ENCODE peak calls at places on chromosomes 7 and 10, in five cellular contexts. C is mesenchymal stem cell, O is neuronal stem cell, M is H9, S is trophoblast cell. T is an unnamed sample.

GRCh38 chr7:22578048-22578770 is 78.2 kb upstream of the STEAP1B start:
- DNase-seq in O (no peak), C (peak), S (peak), M (no peak), T (no peak)

GRCh38 chr7:83119002-83119358 is 43.7 kb downstream of the PCLO start:
- DNase-seq in S (no peak), M (no peak), C (peak), O (no peak), T (no peak)

GRCh38 chr10:13690281-13690825 is 103.6 kb downstream of the PRPF18 start:
- DNase-seq in M (no peak), C (no peak), O (no peak), S (no peak), T (no peak)

GRCh38 chr7:84705701-84706100 is 481.2 kb downstream of the SEMA3D start:
- DNase-seq in C (no peak), O (no peak), S (no peak), M (no peak), T (no peak)

GRCh38 chr7:32476816-32477648 is 13.1 kb downstream of the LSM5 start:
- DNase-seq in C (no peak), M (no peak), S (peak), O (no peak), T (no peak)

GRCh38 chr7:141276031-141276430 is 202.2 kb downstream of the TMEM178B start:
- DNase-seq in C (no peak), O (no peak), S (no peak), M (no peak), T (no peak)

GRCh38 chr10:108453166-108453565 is 1288.7 kb upstream of the SORCS1 start:
- DNase-seq in M (no peak), S (no peak), O (no peak), C (no peak), T (no peak)

GRCh38 chr10:121165276-121165675 is 314.1 kb downstream of the WDR11 start:
- DNase-seq in M (no peak), S (no peak), C (peak), O (no peak), T (no peak)

GRCh38 chr7:30930621-30931020 is 19.0 kb downstream of the AQP1 start:
- DNase-seq in C (no peak), O (no peak), S (peak), M (no peak), T (no peak)

GRCh38 chr10:86979977-86980448 is 11.7 kb downstream of the ADIRF start:
- DNase-seq in M (no peak), O (no peak), S (no peak), C (peak), T (no peak)
- H3K27ac ChIP-seq in M (no peak), O (no peak), S (no peak), C (no peak), T (no peak)

GRCh38 chr10:96642530-96642929 is 55.7 kb upstream of the TM9SF3 start:
- DNase-seq in C (no peak), S (no peak), O (no peak), M (no peak), T (no peak)
- H2BK12ac ChIP-seq in C (no peak), S (no peak), O (no peak), M (no peak), T (no peak)

GRCh38 chr7:37945336-37945735 is 24.9 kb downstream of the EPDR1 start:
- DNase-seq in C (peak), M (no peak), O (no peak), S (peak), T (no peak)

GRCh38 chr7:37944737-37945054 is 24.3 kb downstream of the EPDR1 start:
- DNase-seq in O (no peak), C (no peak), S (no peak), M (no peak), T (no peak)

GRCh38 chr7:37942934-37943610 is 22.6 kb downstream of the EPDR1 start:
- DNase-seq in S (no peak), M (peak), C (peak), O (peak), T (no peak)

GRCh38 chr7:37947138-37947839 is 26.8 kb downstream of the EPDR1 start:
- DNase-seq in C (no peak), S (no peak), O (no peak), M (no peak), T (no peak)

DNA sequence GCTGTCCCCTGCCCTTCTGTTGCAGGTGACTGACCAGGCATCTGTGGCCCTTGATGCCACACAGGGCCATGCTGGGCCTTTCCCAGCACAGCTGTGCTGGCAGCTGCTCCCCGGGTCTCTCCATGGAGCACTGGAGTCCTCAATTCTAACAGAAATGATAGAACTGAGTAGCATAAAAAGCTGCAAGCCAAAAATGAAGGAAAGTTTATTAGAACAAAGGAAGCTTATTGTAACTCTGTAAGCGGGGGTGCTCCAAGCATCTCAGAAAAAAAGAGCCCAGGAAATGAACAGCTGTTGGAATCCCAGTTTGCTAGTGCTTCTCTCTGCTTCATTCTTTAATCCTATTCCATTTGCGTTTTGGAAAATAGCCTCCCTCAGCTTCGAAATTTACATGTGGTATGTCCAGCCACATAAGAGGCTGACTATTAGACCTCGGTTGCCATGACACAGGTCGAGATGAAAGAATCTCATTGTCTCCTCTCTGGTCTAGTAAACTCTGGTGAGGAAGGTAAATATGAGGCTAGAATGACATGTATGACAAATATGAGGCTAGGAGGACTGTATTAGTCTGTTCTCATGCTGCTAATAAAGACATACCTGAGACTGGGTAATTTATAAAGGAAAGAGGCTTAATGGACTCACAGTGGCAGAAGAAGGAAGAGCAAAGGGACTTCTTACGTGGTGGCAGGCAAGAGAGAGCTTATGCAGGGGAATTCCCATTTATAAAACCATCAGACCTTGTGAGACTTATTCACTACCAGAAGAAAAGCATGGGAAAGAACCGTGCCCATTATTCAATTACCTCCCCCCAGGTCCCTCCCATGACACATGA is 23.7 kb downstream of the EPDR1 start:
- DNase-seq in C (no peak), S (peak), M (no peak), O (no peak), T (no peak)
- H3K27ac ChIP-seq in C (no peak), S (no peak), M (no peak), O (no peak), T (no peak)

GRCh38 chr10:11387044-11387443 is 224.4 kb downstream of the USP6NL start:
- DNase-seq in S (peak), C (no peak), O (no peak), M (no peak), T (no peak)

GRCh38 chr10:11392776-11393175 is 218.7 kb downstream of the USP6NL start:
- DNase-seq in S (no peak), C (no peak), O (no peak), M (no peak), T (no peak)

GRCh38 chr10:11386044-11386443 is 225.4 kb downstream of the USP6NL start:
- DNase-seq in S (no peak), M (no peak), C (no peak), O (no peak), T (no peak)

DNA sequence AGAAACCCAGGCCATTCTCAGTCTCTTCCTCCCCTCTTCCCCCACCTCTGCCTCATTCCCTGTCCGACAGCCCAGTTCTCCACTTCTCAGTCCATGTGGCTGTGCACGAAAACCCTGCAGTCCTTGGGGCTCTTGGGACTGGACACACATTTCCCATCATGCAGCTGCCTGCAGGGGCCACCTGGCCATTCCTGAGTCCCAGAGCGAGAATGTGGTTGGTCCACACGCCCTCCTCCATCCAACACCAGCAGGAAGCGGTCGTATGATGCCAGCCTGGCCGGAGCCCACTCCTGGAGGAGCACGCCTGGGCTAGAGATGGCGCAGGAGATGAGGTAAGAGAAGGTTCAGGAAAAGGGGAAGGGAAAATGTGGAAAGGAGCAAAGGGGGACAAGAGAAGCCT is 222.5 kb downstream of the USP6NL start:
- DNase-seq in C (no peak), M (no peak), O (no peak), S (no peak), T (no peak)
- H2BK12ac ChIP-seq in C (no peak), M (no peak), O (no peak), S (no peak), T (no peak)

DNA sequence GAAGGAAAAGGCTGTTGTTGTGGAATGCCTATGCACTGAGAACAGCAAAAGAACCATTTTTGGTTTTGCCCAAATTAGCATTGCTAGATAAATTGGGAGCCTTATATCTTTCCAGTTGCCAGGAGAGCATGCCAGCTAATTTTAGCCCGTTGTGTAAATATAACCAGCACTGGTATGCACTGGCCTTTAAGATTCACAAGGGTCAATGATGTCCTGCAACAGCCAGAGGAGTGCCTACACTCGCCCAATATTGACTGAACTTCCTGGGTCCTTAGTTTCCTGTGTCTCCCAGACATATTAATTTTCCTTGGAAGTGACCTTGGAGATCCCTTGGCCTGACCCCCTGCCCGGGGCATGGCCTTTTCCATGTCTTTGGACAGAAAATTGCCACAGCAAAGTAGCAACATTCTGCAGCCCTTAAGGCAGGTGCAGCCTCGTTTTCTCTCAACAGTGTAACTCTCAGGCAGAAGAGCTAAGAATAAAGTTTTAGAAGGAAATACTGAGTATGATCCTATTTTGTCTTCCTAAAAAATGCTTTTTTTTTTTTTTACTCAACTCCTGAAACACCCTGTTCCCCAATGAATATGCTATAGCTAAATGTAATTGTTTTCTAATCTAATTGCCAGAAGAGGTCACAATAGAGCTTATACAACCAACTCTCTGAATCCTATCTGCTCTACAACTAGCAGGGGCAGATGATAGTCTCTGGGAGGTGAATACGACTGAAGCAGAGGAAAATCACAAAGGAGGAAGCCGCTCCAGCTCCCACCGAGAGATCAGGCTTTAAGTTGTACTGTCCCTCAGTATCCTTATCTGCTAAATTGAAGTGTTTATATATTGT is 131.9 kb upstream of the PCGF5 start:
- DNase-seq in M (no peak), O (no peak), C (peak), S (peak), T (no peak)
- H3K27ac ChIP-seq in M (no peak), O (no peak), C (no peak), S (no peak), T (no peak)

GRCh38 chr10:116721048-116721897 is 21.1 kb downstream of the HSPA12A start:
- DNase-seq in S (no peak), O (no peak), C (peak), M (no peak), T (no peak)
- H2BK12ac ChIP-seq in S (no peak), O (no peak), C (no peak), M (no peak), T (no peak)

DNA sequence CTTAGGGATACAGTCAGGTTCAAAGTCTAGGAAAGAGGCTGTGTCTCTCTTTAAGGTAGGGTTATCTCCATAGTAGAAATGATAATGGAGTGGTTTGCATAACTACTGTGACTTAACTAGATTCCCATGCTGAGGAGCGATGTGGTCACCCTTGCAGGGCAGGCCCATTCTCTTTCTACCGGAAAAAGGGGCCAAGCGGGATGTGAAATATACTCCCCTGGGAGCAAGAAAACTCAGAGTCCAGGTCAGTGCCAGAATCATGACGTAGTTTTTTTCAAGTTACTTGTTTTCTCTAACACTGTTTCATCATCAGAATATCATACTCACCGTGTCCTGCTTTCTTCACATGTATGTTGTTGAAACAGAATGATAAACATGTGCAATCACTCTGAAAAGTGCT is 649.0 kb upstream of the ANKRD30A start:
- DNase-seq in S (no peak), M (no peak), O (no peak), C (no peak), T (no peak)
- H3K27ac ChIP-seq in S (no peak), M (no peak), O (no peak), C (no peak), T (no peak)

DNA sequence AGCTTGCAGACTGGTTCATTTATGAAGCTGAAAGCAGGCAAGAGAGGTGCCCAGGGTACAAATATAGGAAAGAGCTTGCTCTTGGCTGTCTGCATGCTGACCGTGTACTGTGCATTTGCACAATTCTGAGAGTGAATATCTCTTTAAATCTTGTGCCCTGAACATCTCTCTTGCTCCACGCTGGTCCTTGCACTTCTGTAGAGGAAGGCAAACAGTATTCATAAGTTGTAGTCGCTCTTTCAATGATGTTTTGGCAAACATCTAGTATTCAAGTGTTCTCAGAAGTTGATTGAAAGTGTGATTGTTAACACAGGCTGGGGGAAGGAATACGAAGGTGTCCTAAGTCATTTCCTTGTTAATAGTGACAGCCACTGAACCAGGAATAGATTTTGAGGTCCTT is 213.2 kb downstream of the TRIL start:
- DNase-seq in O (no peak), C (no peak), S (no peak), M (no peak), T (no peak)
- H2BK12ac ChIP-seq in O (no peak), C (no peak), S (no peak), M (no peak), T (no peak)

GRCh38 chr7:92161271-92161670 is 17.7 kb downstream of the LRRD1 start:
- DNase-seq in C (no peak), M (no peak), S (peak), O (no peak), T (no peak)

GRCh38 chr7:92156976-92157375 is 22.0 kb downstream of the LRRD1 start:
- DNase-seq in O (no peak), C (no peak), S (no peak), M (no peak), T (no peak)

GRCh38 chr7:92155108-92155755 is 21.0 kb upstream of the CYP51A1 start:
- DNase-seq in S (peak), M (no peak), O (no peak), C (no peak), T (no peak)

DNA sequence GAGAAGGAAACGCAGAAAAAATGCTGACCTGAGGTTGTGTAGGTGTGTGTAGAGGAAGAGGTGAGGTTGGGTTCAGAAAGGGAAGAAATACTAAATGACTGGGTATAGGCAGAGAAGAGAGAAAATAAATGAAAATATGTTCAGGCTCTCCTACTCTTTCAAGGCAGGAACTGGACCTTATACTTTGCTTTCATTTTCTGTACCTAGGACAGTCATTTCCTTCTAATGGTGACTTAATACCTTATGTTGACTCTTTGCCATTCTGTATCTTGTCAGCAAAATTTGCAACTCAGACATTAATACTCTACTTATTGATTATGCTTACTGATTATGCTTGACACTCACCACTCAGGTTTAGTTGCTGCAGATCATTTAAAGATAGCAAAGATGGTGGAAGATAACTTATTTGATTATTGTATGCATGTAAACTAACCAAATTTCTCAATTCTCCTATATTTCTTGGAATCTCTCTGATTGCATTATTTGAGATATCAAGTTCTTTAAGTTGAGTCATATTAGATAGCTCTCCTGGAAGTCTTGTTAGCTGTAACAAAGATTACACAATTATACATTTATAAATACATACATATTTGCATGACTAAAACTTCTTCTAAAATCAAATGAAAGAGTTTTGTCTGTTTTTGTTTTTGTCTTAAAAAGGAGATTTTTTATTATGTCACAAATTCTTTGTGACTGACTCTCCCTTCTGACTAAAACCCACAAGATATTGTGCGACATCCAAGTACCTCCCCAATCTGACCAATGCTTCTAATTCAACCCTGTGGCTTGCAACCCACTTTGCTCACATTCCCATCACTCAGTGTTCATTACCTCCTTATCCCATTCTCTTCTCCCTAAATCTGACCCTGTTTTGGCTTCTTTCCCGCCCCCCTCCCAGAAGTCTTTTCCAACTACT is 20.0 kb downstream of the LRRD1 start:
- DNase-seq in M (no peak), S (no peak), C (peak), O (no peak), T (no peak)
- H3K27ac ChIP-seq in M (no peak), S (no peak), C (no peak), O (no peak), T (no peak)

DNA sequence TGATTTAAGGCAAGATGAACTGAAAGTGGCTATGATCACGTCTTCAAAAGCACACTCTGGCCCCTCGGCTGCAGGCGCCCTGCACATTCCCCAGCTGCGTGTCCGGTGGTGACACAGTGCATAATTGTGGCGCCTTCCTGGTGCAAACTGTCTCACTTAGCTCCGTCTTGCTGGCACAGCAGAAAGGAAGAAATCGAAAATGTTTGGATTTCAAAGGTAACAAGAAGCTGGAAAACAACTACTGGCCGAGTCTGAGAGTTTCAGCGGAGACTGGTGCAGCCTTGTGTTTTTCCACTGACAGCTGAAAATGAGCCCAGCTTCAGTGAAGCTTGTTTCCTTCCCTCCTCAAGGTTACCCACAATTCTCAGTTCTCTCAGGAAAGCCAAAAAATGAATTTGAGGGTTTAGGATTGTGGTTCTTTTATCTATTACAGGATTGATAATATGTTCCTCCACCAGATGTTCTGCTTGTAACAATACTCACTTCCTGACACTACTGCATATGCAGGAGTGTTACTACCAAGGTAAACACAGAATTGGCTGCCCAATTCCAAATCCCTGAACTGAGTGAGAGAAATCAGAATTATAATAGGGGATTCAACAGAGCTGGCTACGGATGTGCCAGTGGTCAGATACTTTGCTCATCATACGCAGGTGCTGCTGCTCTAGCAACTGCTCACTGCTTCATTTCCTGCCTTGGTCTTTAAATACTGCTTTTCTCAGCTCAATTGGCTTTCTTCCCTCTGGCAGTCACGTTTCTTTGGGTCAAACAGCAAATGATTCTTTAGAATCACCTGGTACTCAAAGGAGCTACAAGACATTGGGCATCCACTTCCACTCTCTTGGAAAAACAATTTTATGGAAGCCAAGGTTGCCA is 63.7 kb downstream of the TRUB1 start:
- DNase-seq in M (no peak), S (peak), O (no peak), C (peak), T (no peak)
- H2BK12ac ChIP-seq in M (no peak), S (no peak), O (peak), C (peak), T (no peak)